ENCODE peak calls at places on chromosomes 1 and 21, in five cellular contexts. H, R, K, W and I are unnamed samples.

GRCh38 chr1:159307338-159307737 is 5.2 kb downstream of the FCER1A start:
- DNase-seq in H (no peak), R (no peak), K (peak), W (no peak), I (no peak)

GRCh38 chr21:41868062-41868710 is 11.0 kb downstream of the PRDM15 start:
- DNase-seq in H (no peak), R (peak), K (no peak), W (no peak), I (no peak)

GRCh38 chr21:37292946-37293345 is 25.8 kb upstream of the VPS26C start:
- DNase-seq in H (no peak), R (no peak), K (no peak), W (no peak), I (no peak)

GRCh38 chr1:68495532-68495931 is 1.4 kb downstream of the DEPDC1 start:
- DNase-seq in H (no peak), R (no peak), K (no peak), W (no peak), I (peak)

GRCh38 chr1:84888753-84889152 is 4.3 kb downstream of the LPAR3 start:
- DNase-seq in H (no peak), R (no peak), K (no peak), W (no peak), I (no peak)

GRCh38 chr1:59672851-59673574 is 141.7 kb upstream of the HOOK1 start:
- DNase-seq in H (no peak), R (no peak), K (no peak), W (no peak), I (no peak)

GRCh38 chr1:234943801-234944402 is 184.7 kb downstream of the TOMM20 start:
- DNase-seq in H (no peak), R (no peak), K (no peak), W (no peak), I (no peak)

GRCh38 chr1:98386675-98387440 is 274.7 kb upstream of the SNX7 start:
- DNase-seq in H (no peak), R (no peak), K (no peak), W (no peak), I (no peak)